ENCODE peak calls at places on chromosomes 5 and 9, in seven cellular contexts. H is AG10803, R is A673, C is cardiac fibroblast, W is PC-9, X is epithelial cell of proximal tubule, D is left ventricle myocardium inferior. U is an unnamed sample.

GRCh38 chr9:129494113-129494789 is 126.7 kb downstream of the C9orf50 start:
- DNase-seq in H (no peak), X (no peak), W (peak), C (no peak), D (no peak), R (no peak), U (no peak)

GRCh38 chr5:171965740-171966139 is 40.7 kb downstream of the FBXW11 start:
- DNase-seq in D (no peak), C (no peak), X (no peak), W (no peak), R (peak), H (no peak), U (no peak)

GRCh38 chr9:136511670-136512592 is 29.1 kb upstream of the SEC16A start:
- DNase-seq in W (no peak), D (peak), R (no peak), H (no peak), X (no peak), C (peak), U (no peak)

GRCh38 chr5:35926389-35927051 is 11.9 kb downstream of the CAPSL start:
- DNase-seq in H (peak), D (no peak), R (peak), X (no peak), W (no peak), C (peak), U (peak)

GRCh38 chr9:2214707-2215106 is 199.6 kb downstream of the SMARCA2 start:
- DNase-seq in D (no peak), H (no peak), X (no peak), W (no peak), C (no peak), R (peak), U (no peak)

GRCh38 chr5:74625742-74626241 is 14.7 kb downstream of the ENC1 start:
- DNase-seq in R (peak), C (peak), D (no peak), X (no peak), W (no peak), H (no peak), U (peak)

GRCh38 chr9:5876711-5877110 is 14.0 kb upstream of the MLANA start:
- DNase-seq in D (no peak), R (no peak), X (no peak), H (no peak), W (no peak), C (no peak), U (no peak)

GRCh38 chr5:67028371-67028770 is 168.2 kb downstream of the CD180 start:
- DNase-seq in W (no peak), R (no peak), H (peak), D (no peak), C (no peak), X (no peak), U (no peak)

GRCh38 chr9:121566401-121567141 is 66.9 kb upstream of the GGTA1 start:
- DNase-seq in R (no peak), W (no peak), D (peak), H (peak), X (no peak), C (peak), U (peak)

GRCh38 chr5:149413477-149414210 is 34.6 kb upstream of the IL17B start:
- DNase-seq in H (no peak), W (no peak), X (no peak), R (no peak), C (no peak), D (no peak), U (no peak)

GRCh38 chr9:86407022-86407421 is 52.8 kb upstream of the TUT7 start:
- DNase-seq in R (no peak), D (no peak), X (peak), C (peak), W (peak), H (peak), U (peak)

GRCh38 chr5:64942460-64942859 is 173.7 kb downstream of the CWC27 start:
- DNase-seq in D (no peak), R (no peak), X (no peak), H (no peak), C (no peak), W (no peak), U (no peak)

GRCh38 chr5:138469540-138470321 is 4.5 kb downstream of the EGR1 start:
- DNase-seq in C (peak), R (peak), H (peak), D (no peak), X (peak), W (peak), U (peak)

GRCh38 chr9:138051586-138052321 is 174.2 kb downstream of the CACNA1B start:
- DNase-seq in X (no peak), H (no peak), W (no peak), R (no peak), D (no peak), C (no peak), U (no peak)

GRCh38 chr9:124011460-124012301 is at the start of gene LHX2:
- DNase-seq in X (no peak), W (no peak), R (peak), D (peak), C (peak), H (peak), U (peak)

GRCh38 chr5:73483676-73484075 is 14.6 kb upstream of the BTF3 start:
- DNase-seq in R (no peak), X (no peak), W (no peak), C (no peak), D (no peak), H (no peak), U (no peak)

GRCh38 chr5:160054831-160055230 is 45.9 kb downstream of the TTC1 start:
- DNase-seq in W (peak), H (peak), R (no peak), X (no peak), D (no peak), C (no peak), U (peak)

GRCh38 chr9:129333961-129334743 is 156.1 kb upstream of the IER5L start:
- DNase-seq in H (peak), D (peak), X (peak), W (peak), C (peak), R (peak), U (peak)

GRCh38 chr9:132494857-132495256 is 84.8 kb downstream of the CFAP77 start:
- DNase-seq in R (no peak), X (no peak), H (no peak), W (no peak), C (no peak), D (no peak), U (peak)

GRCh38 chr5:80122599-80122998 is 87.5 kb downstream of the THBS4 start:
- DNase-seq in H (no peak), X (no peak), R (no peak), D (no peak), C (no peak), W (no peak), U (no peak)

GRCh38 chr9:12719431-12719830 is 26.2 kb downstream of the TYRP1 start:
- DNase-seq in D (no peak), C (peak), R (peak), H (peak), W (no peak), X (no peak), U (peak)

GRCh38 chr5:154274828-154275185 is 84.3 kb downstream of the GALNT10 start:
- DNase-seq in C (no peak), W (no peak), H (peak), D (no peak), R (no peak), X (no peak), U (peak)

GRCh38 chr5:171899792-171900191 is 106.6 kb downstream of the FBXW11 start:
- DNase-seq in X (no peak), W (no peak), R (no peak), D (no peak), C (no peak), H (no peak), U (no peak)

GRCh38 chr9:80496901-80497565 is 925.3 kb downstream of the TLE4 start:
- DNase-seq in D (no peak), W (no peak), X (no peak), R (no peak), H (no peak), C (no peak), U (no peak)

GRCh38 chr5:81838307-81838906 is 87.5 kb upstream of the SSBP2 start:
- DNase-seq in D (no peak), X (no peak), R (peak), H (peak), W (peak), C (peak), U (peak)

GRCh38 chr9:68704804-68705635 is at the start of gene PIP5K1B:
- DNase-seq in R (peak), W (no peak), X (no peak), H (peak), D (peak), C (peak), U (peak)

GRCh38 chr5:170791325-170791954 is 7.9 kb downstream of the GABRP start:
- DNase-seq in H (peak), R (peak), W (peak), D (peak), X (peak), C (peak), U (peak)

GRCh38 chr5:132877938-132878337 is 4.5 kb downstream of the LEAP2 start:
- DNase-seq in R (peak), D (peak), C (peak), W (no peak), X (no peak), H (no peak), U (no peak)

GRCh38 chr9:135065151-135065550 is 22.3 kb upstream of the OLFM1 start:
- DNase-seq in D (no peak), H (no peak), W (no peak), X (no peak), R (no peak), C (no peak), U (no peak)

GRCh38 chr5:163978897-163979296 is 473.5 kb downstream of the MAT2B start:
- DNase-seq in H (no peak), X (no peak), R (no peak), W (no peak), C (no peak), D (no peak), U (no peak)

GRCh38 chr9:120350596-120350995 is 229.4 kb downstream of the CDK5RAP2 start:
- DNase-seq in R (no peak), X (no peak), W (no peak), D (no peak), C (no peak), H (no peak), U (no peak)

GRCh38 chr9:126723807-126724172 is 81.0 kb upstream of the ZBTB43 start:
- DNase-seq in H (no peak), X (no peak), C (no peak), W (no peak), D (no peak), R (peak), U (no peak)

GRCh38 chr9:68614121-68614520 is 73.4 kb upstream of the TMEM252 start:
- DNase-seq in H (no peak), D (no peak), X (no peak), C (no peak), W (no peak), R (no peak), U (no peak)

GRCh38 chr5:93967923-93968322 is 226.5 kb upstream of the POU5F2 start:
- DNase-seq in W (no peak), C (no peak), X (no peak), D (no peak), R (no peak), H (no peak), U (no peak)

GRCh38 chr9:87699835-87700234 is 26.1 kb upstream of the CTSL start:
- DNase-seq in W (no peak), D (no peak), R (no peak), X (no peak), C (no peak), H (no peak), U (no peak)

GRCh38 chr5:111772456-111772855 is 15.5 kb upstream of the NREP start:
- DNase-seq in D (no peak), W (no peak), X (no peak), H (no peak), C (no peak), R (peak), U (peak)

GRCh38 chr5:111776903-111777302 is 19.9 kb upstream of the NREP start:
- DNase-seq in H (no peak), W (no peak), C (no peak), X (no peak), R (no peak), D (no peak), U (no peak)

GRCh38 chr5:111777382-111777781 is 20.4 kb upstream of the NREP start:
- DNase-seq in C (no peak), D (no peak), H (no peak), W (no peak), R (no peak), X (no peak), U (no peak)

GRCh38 chr5:111775224-111775623 is 18.2 kb upstream of the NREP start:
- DNase-seq in R (no peak), C (peak), D (no peak), W (peak), X (no peak), H (peak), U (peak)

DNA sequence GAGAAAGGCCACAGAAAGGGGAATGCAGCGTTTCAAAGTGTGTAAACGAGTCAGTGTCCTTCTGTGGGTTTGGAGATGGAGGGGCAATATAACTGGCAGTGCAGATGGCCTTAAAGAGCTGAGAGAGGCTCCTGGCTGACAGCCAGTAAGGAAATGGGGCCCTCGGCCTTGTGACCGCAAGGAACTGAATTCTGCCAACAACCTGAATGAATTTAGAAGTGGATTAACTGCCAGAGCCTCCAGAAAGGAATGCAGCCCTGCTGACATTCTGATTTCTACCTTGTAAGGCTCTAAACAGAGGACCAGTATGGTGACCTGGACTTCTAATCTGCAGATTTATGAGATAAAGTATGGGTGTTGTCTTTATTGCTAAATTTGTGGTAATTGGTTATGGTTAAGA is 17.5 kb upstream of the NREP start:
- DNase-seq in X (no peak), H (peak), W (peak), D (peak), R (peak), C (peak), U (peak)
- H3K4me3 ChIP-seq in X (no peak), H (no peak), W (no peak), D (no peak), R (no peak), C (no peak), U (no peak)

GRCh38 chr5:157354825-157355224 is 88.9 kb downstream of the CYFIP2 start:
- DNase-seq in D (no peak), C (no peak), H (no peak), W (no peak), X (no peak), R (peak), U (no peak)
- TF ChIP-seq CTCF in D (no peak), C (peak), H (peak), W (peak), X (peak), R (peak), U (peak)

GRCh38 chr5:57468481-57469165 is 14.0 kb downstream of the ACTBL2 start:
- DNase-seq in R (no peak), X (no peak), C (peak), H (peak), W (peak), D (no peak), U (peak)
- H3K4me3 ChIP-seq in R (no peak), X (no peak), C (no peak), H (no peak), W (no peak), D (no peak), U (no peak)

GRCh38 chr9:106707722-106708121 is 155.2 kb upstream of the ZNF462 start:
- DNase-seq in R (no peak), X (no peak), C (peak), W (no peak), D (peak), H (no peak), U (peak)

GRCh38 chr9:106707291-106707690 is 155.7 kb upstream of the ZNF462 start:
- DNase-seq in D (no peak), R (no peak), X (no peak), W (no peak), C (no peak), H (peak), U (peak)

GRCh38 chr9:106701611-106702010 is 161.4 kb upstream of the ZNF462 start:
- DNase-seq in D (no peak), C (no peak), H (no peak), X (peak), W (no peak), R (no peak), U (no peak)

GRCh38 chr9:106700676-106701075 is 162.3 kb upstream of the ZNF462 start:
- DNase-seq in R (no peak), X (no peak), C (peak), D (no peak), H (no peak), W (no peak), U (peak)

DNA sequence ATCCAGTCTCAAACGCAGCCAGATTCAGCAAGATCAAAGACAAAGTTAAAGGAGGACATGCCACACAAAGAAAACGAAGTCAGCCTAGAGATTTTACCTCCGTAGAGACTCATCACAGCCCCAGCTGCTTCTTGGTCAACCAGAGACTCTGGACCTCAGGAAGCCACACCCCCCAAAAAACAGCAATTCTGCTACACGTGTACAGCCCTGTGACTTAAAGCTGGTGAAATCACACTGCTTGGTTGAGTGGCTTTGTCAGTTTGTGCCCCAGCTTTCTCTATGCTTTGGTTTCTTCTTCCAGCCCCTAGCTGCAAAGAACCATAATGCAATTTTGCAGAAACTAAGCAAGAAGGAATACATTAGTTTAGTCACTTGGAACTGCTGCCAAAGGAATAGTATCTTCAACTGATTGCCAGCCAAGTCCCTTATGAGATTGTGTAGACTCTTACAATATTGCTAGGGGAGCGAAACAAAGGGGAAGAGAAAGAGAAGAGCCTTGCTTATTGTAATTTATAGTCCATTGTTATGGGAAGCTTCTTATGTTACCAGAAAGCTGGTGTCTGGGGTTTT is 158.8 kb upstream of the ZNF462 start:
- DNase-seq in X (no peak), H (no peak), R (no peak), C (peak), D (no peak), W (no peak), U (peak)
- TF ChIP-seq CTCF in X (no peak), H (peak), R (no peak), C (peak), D (no peak), W (no peak), U (peak)

DNA sequence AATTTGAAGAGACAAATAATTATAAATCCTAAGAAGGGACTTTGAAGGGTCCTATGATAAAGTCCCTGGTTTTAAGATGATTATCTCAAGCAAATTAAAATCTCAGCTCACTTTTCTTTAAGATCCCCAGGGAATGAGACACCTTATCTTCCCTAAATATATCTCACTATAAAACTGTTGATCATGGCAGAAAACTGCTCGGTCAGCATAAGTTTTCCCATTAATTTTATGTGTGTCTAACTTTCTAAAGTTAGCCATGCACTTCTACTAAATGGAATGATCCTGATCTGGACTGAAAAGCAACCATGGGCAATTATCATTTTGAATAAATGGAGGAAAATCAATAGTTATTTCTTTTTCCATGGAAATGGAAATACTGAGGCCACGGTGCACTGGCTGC is 314.5 kb downstream of the TRPM3 start:
- DNase-seq in W (no peak), X (no peak), C (no peak), R (no peak), H (no peak), D (no peak), U (no peak)
- H3K4me3 ChIP-seq in W (no peak), X (no peak), C (no peak), R (no peak), H (no peak), D (no peak), U (no peak)

GRCh38 chr5:56688402-56688801 is 126.9 kb upstream of the MAP3K1 start:
- DNase-seq in R (no peak), C (no peak), W (no peak), H (no peak), X (no peak), D (no peak), U (no peak)
- TF ChIP-seq CTCF in R (no peak), C (no peak), W (no peak), H (no peak), X (no peak), D (no peak), U (no peak)

GRCh38 chr9:130658893-130659698 is 5.3 kb upstream of the PRDM12 start:
- DNase-seq in D (no peak), R (no peak), W (no peak), H (no peak), C (no peak), X (no peak), U (no peak)

GRCh38 chr9:130660326-130660682 is 4.1 kb upstream of the PRDM12 start:
- DNase-seq in C (no peak), W (no peak), H (no peak), D (no peak), R (no peak), X (no peak), U (no peak)

GRCh38 chr9:130661461-130662098 is 2.8 kb upstream of the PRDM12 start:
- DNase-seq in X (no peak), H (no peak), D (no peak), R (no peak), C (no peak), W (no peak), U (no peak)

GRCh38 chr9:130660683-130661460 is 3.5 kb upstream of the PRDM12 start:
- DNase-seq in D (no peak), R (no peak), C (no peak), H (no peak), W (no peak), X (no peak), U (no peak)

GRCh38 chr9:130659699-130660248 is 4.6 kb upstream of the PRDM12 start:
- DNase-seq in C (no peak), W (no peak), X (no peak), H (no peak), D (no peak), R (no peak), U (no peak)
- H3K4me3 ChIP-seq in C (no peak), W (no peak), X (no peak), H (no peak), D (peak), R (no peak), U (no peak)

DNA sequence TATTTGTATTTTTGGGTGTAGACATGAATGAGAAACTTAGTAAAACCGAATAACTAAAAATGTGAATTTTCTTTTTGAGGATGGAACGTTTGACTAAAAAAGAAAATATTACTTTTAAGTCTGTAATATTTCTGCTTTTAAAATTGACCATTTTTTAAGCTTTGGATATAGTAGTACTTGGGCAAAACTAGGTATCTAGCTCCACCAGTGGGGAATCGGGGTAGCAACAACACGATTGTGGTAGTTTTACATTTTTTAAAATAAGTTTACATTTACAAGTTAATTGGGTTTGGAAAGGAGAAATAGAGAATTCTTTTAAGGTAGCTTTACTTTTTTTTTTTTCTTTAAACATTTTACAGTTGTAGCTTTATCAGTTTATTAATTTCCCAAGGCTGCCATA is 154.4 kb downstream of the MAN2A1 start:
- DNase-seq in C (peak), D (no peak), X (no peak), R (peak), H (no peak), W (no peak), U (peak)
- TF ChIP-seq CTCF in C (peak), D (peak), X (peak), R (peak), H (peak), W (peak), U (peak)

GRCh38 chr5:54446169-54446786 is 9.2 kb upstream of the HSPB3 start:
- DNase-seq in X (no peak), C (peak), H (peak), D (peak), W (no peak), R (no peak), U (no peak)
- H3K4me3 ChIP-seq in X (no peak), C (no peak), H (no peak), D (no peak), W (no peak), R (no peak), U (no peak)